ENCODE peak calls at places on chromosomes 11 and 22, in nine cellular contexts. One of them, this sample, is unnamed. For H3K4me1, the result is how much of the 10 kb centered on the place peaks cover.

GRCh38 chr11:59265735-59266134 is 53.0 kb upstream of the MPEG1 start:
- DNase-seq in transverse colon: no peak
- DNase-seq in CD8-positive, alpha-beta memory T cell: no peak
- DNase-seq in fibroblast of lung: no peak
- DNase-seq in mesendoderm: no peak
- DNase-seq in PC-3: no peak
- DNase-seq in pancreas: no peak
- DNase-seq in psoas muscle: no peak
- DNase-seq in lower lobe of right lung: no peak
- DNase-seq in this sample: no peak

GRCh38 chr11:67022341-67022933 is 497 bp upstream of the SYT12 start:
- DNase-seq in transverse colon: peak
- DNase-seq in CD8-positive, alpha-beta memory T cell: no peak
- DNase-seq in fibroblast of lung: peak
- DNase-seq in mesendoderm: no peak
- DNase-seq in PC-3: peak
- DNase-seq in pancreas: peak
- DNase-seq in psoas muscle: no peak
- DNase-seq in lower lobe of right lung: no peak
- DNase-seq in this sample: peak

GRCh38 chr22:49712195-49712791 is 115.4 kb downstream of the BRD1 start:
- DNase-seq in transverse colon: no peak
- DNase-seq in CD8-positive, alpha-beta memory T cell: no peak
- DNase-seq in fibroblast of lung: peak
- DNase-seq in mesendoderm: peak
- DNase-seq in PC-3: peak
- DNase-seq in pancreas: no peak
- DNase-seq in psoas muscle: no peak
- DNase-seq in lower lobe of right lung: no peak
- DNase-seq in this sample: no peak

GRCh38 chr11:15170170-15170569 is 55.4 kb downstream of the INSC start:
- DNase-seq in transverse colon: no peak
- DNase-seq in CD8-positive, alpha-beta memory T cell: no peak
- DNase-seq in fibroblast of lung: peak
- DNase-seq in mesendoderm: no peak
- DNase-seq in PC-3: no peak
- DNase-seq in pancreas: no peak
- DNase-seq in psoas muscle: no peak
- DNase-seq in lower lobe of right lung: no peak
- DNase-seq in this sample: no peak

GRCh38 chr11:32985600-32985999 is 30.1 kb upstream of the DEPDC7 start:
- DNase-seq in transverse colon: no peak
- DNase-seq in CD8-positive, alpha-beta memory T cell: no peak
- DNase-seq in fibroblast of lung: no peak
- DNase-seq in mesendoderm: no peak
- DNase-seq in PC-3: no peak
- DNase-seq in pancreas: no peak
- DNase-seq in psoas muscle: no peak
- DNase-seq in lower lobe of right lung: no peak
- DNase-seq in this sample: no peak

GRCh38 chr11:18352581-18352980 is 30.2 kb downstream of the GTF2H1 start:
- DNase-seq in transverse colon: no peak
- DNase-seq in CD8-positive, alpha-beta memory T cell: no peak
- DNase-seq in fibroblast of lung: peak
- DNase-seq in mesendoderm: no peak
- DNase-seq in PC-3: peak
- DNase-seq in pancreas: no peak
- DNase-seq in psoas muscle: no peak
- DNase-seq in lower lobe of right lung: no peak
- DNase-seq in this sample: no peak

GRCh38 chr11:100232006-100232405 is 455.1 kb upstream of the ARHGAP42 start:
- DNase-seq in transverse colon: no peak
- DNase-seq in CD8-positive, alpha-beta memory T cell: no peak
- DNase-seq in fibroblast of lung: no peak
- DNase-seq in mesendoderm: no peak
- DNase-seq in PC-3: no peak
- DNase-seq in pancreas: no peak
- DNase-seq in psoas muscle: no peak
- DNase-seq in lower lobe of right lung: no peak
- DNase-seq in this sample: no peak

GRCh38 chr11:126484266-126484665 is 128.8 kb downstream of the ST3GAL4 start:
- DNase-seq in transverse colon: no peak
- DNase-seq in CD8-positive, alpha-beta memory T cell: no peak
- DNase-seq in fibroblast of lung: peak
- DNase-seq in mesendoderm: no peak
- DNase-seq in PC-3: peak
- DNase-seq in pancreas: no peak
- DNase-seq in psoas muscle: no peak
- DNase-seq in lower lobe of right lung: no peak
- DNase-seq in this sample: no peak

GRCh38 chr11:119942021-119942420 is 195.9 kb downstream of the TRIM29 start:
- DNase-seq in transverse colon: no peak
- DNase-seq in CD8-positive, alpha-beta memory T cell: no peak
- DNase-seq in fibroblast of lung: no peak
- DNase-seq in mesendoderm: peak
- DNase-seq in PC-3: no peak
- DNase-seq in pancreas: no peak
- DNase-seq in psoas muscle: no peak
- DNase-seq in lower lobe of right lung: no peak
- DNase-seq in this sample: no peak

GRCh38 chr11:27688076-27688475 is 12.2 kb downstream of the BDNF start:
- DNase-seq in transverse colon: no peak
- DNase-seq in CD8-positive, alpha-beta memory T cell: no peak
- DNase-seq in fibroblast of lung: no peak
- DNase-seq in mesendoderm: peak
- DNase-seq in PC-3: no peak
- DNase-seq in pancreas: no peak
- DNase-seq in psoas muscle: peak
- DNase-seq in lower lobe of right lung: no peak
- DNase-seq in this sample: no peak

GRCh38 chr11:16167706-16168487 is 188.4 kb downstream of the SOX6 start:
- DNase-seq in transverse colon: no peak
- DNase-seq in CD8-positive, alpha-beta memory T cell: no peak
- DNase-seq in fibroblast of lung: no peak
- DNase-seq in mesendoderm: no peak
- DNase-seq in PC-3: no peak
- DNase-seq in pancreas: no peak
- DNase-seq in psoas muscle: no peak
- DNase-seq in lower lobe of right lung: no peak
- DNase-seq in this sample: no peak

GRCh38 chr11:70951139-70951804 is 301.1 kb downstream of the SHANK2 start:
- DNase-seq in transverse colon: no peak
- DNase-seq in CD8-positive, alpha-beta memory T cell: no peak
- DNase-seq in fibroblast of lung: no peak
- DNase-seq in mesendoderm: no peak
- DNase-seq in PC-3: no peak
- DNase-seq in pancreas: no peak
- DNase-seq in psoas muscle: no peak
- DNase-seq in lower lobe of right lung: no peak
- DNase-seq in this sample: no peak

GRCh38 chr11:29159552-29160465 is 857.0 kb downstream of the KCNA4 start:
- DNase-seq in transverse colon: peak
- DNase-seq in CD8-positive, alpha-beta memory T cell: no peak
- DNase-seq in fibroblast of lung: peak
- DNase-seq in mesendoderm: peak
- DNase-seq in PC-3: peak
- DNase-seq in pancreas: peak
- DNase-seq in psoas muscle: no peak
- DNase-seq in lower lobe of right lung: no peak
- DNase-seq in this sample: peak

GRCh38 chr11:75583710-75584658 is 21.9 kb downstream of the SERPINH1 start:
- DNase-seq in transverse colon: peak
- DNase-seq in CD8-positive, alpha-beta memory T cell: no peak
- DNase-seq in fibroblast of lung: peak
- DNase-seq in mesendoderm: peak
- DNase-seq in PC-3: no peak
- DNase-seq in pancreas: peak
- DNase-seq in psoas muscle: peak
- DNase-seq in lower lobe of right lung: peak
- DNase-seq in this sample: peak

GRCh38 chr11:65806972-65807371 is 20.1 kb downstream of the OVOL1 start:
- DNase-seq in transverse colon: no peak
- DNase-seq in CD8-positive, alpha-beta memory T cell: no peak
- DNase-seq in fibroblast of lung: no peak
- DNase-seq in mesendoderm: no peak
- DNase-seq in PC-3: no peak
- DNase-seq in pancreas: no peak
- DNase-seq in psoas muscle: no peak
- DNase-seq in lower lobe of right lung: no peak
- DNase-seq in this sample: no peak

GRCh38 chr22:37228106-37229011 is 15.7 kb downstream of the RAC2 start:
- DNase-seq in transverse colon: peak
- DNase-seq in CD8-positive, alpha-beta memory T cell: peak
- DNase-seq in fibroblast of lung: peak
- DNase-seq in mesendoderm: no peak
- DNase-seq in PC-3: peak
- DNase-seq in pancreas: no peak
- DNase-seq in psoas muscle: peak
- DNase-seq in lower lobe of right lung: no peak
- DNase-seq in this sample: peak

GRCh38 chr22:35870517-35871275 is 153.0 kb downstream of the APOL5 start:
- DNase-seq in transverse colon: no peak
- DNase-seq in CD8-positive, alpha-beta memory T cell: no peak
- DNase-seq in fibroblast of lung: no peak
- DNase-seq in mesendoderm: no peak
- DNase-seq in PC-3: no peak
- DNase-seq in pancreas: no peak
- DNase-seq in psoas muscle: no peak
- DNase-seq in lower lobe of right lung: no peak
- DNase-seq in this sample: no peak
- H3K4me3 ChIP-seq in transverse colon: no peak
- H3K4me3 ChIP-seq in CD8-positive, alpha-beta memory T cell: no peak
- H3K4me3 ChIP-seq in fibroblast of lung: no peak
- H3K4me3 ChIP-seq in mesendoderm: no peak
- H3K4me3 ChIP-seq in PC-3: no peak
- H3K4me3 ChIP-seq in pancreas: no peak
- H3K4me3 ChIP-seq in psoas muscle: no peak
- H3K4me3 ChIP-seq in lower lobe of right lung: no peak
- H3K4me3 ChIP-seq in this sample: no peak

GRCh38 chr11:63918576-63919171 is 1.7 kb upstream of the RCOR2 start:
- DNase-seq in transverse colon: no peak
- DNase-seq in CD8-positive, alpha-beta memory T cell: no peak
- DNase-seq in fibroblast of lung: no peak
- DNase-seq in mesendoderm: peak
- DNase-seq in PC-3: no peak
- DNase-seq in pancreas: no peak
- DNase-seq in psoas muscle: peak
- DNase-seq in lower lobe of right lung: no peak
- DNase-seq in this sample: no peak

GRCh38 chr11:63915961-63916836 is 765 bp downstream of the RCOR2 start:
- DNase-seq in transverse colon: peak
- DNase-seq in CD8-positive, alpha-beta memory T cell: no peak
- DNase-seq in fibroblast of lung: no peak
- DNase-seq in mesendoderm: peak
- DNase-seq in PC-3: peak
- DNase-seq in pancreas: peak
- DNase-seq in psoas muscle: peak
- DNase-seq in lower lobe of right lung: no peak
- DNase-seq in this sample: peak

GRCh38 chr11:63916837-63917684 is at the start of gene RCOR2:
- DNase-seq in transverse colon: peak
- DNase-seq in CD8-positive, alpha-beta memory T cell: peak
- DNase-seq in fibroblast of lung: peak
- DNase-seq in mesendoderm: peak
- DNase-seq in PC-3: peak
- DNase-seq in pancreas: peak
- DNase-seq in psoas muscle: peak
- DNase-seq in lower lobe of right lung: peak
- DNase-seq in this sample: peak

GRCh38 chr11:63919267-63920125 is 2.5 kb upstream of the RCOR2 start:
- DNase-seq in transverse colon: peak
- DNase-seq in CD8-positive, alpha-beta memory T cell: no peak
- DNase-seq in fibroblast of lung: no peak
- DNase-seq in mesendoderm: peak
- DNase-seq in PC-3: no peak
- DNase-seq in pancreas: no peak
- DNase-seq in psoas muscle: peak
- DNase-seq in lower lobe of right lung: no peak
- DNase-seq in this sample: peak

GRCh38 chr11:63917685-63918523 is 940 bp upstream of the RCOR2 start:
- DNase-seq in transverse colon: peak
- DNase-seq in CD8-positive, alpha-beta memory T cell: peak
- DNase-seq in fibroblast of lung: no peak
- DNase-seq in mesendoderm: peak
- DNase-seq in PC-3: peak
- DNase-seq in pancreas: peak
- DNase-seq in psoas muscle: peak
- DNase-seq in lower lobe of right lung: no peak
- DNase-seq in this sample: peak
- H3K4me1 ChIP-seq in transverse colon: under half
- H3K4me1 ChIP-seq in CD8-positive, alpha-beta memory T cell: under half
- H3K4me1 ChIP-seq in fibroblast of lung: under half
- H3K4me1 ChIP-seq in mesendoderm: under half
- H3K4me1 ChIP-seq in PC-3: under half
- H3K4me1 ChIP-seq in pancreas: under half
- H3K4me1 ChIP-seq in psoas muscle: under half
- H3K4me1 ChIP-seq in lower lobe of right lung: under half
- H3K4me1 ChIP-seq in this sample: under half

GRCh38 chr11:30560345-30561106 is 25.6 kb downstream of the MPPED2 start:
- DNase-seq in transverse colon: no peak
- DNase-seq in CD8-positive, alpha-beta memory T cell: no peak
- DNase-seq in fibroblast of lung: peak
- DNase-seq in mesendoderm: peak
- DNase-seq in PC-3: no peak
- DNase-seq in pancreas: no peak
- DNase-seq in psoas muscle: no peak
- DNase-seq in lower lobe of right lung: no peak
- DNase-seq in this sample: no peak
- H3K27ac ChIP-seq in transverse colon: no peak
- H3K27ac ChIP-seq in CD8-positive, alpha-beta memory T cell: no peak
- H3K27ac ChIP-seq in fibroblast of lung: no peak
- H3K27ac ChIP-seq in mesendoderm: no peak
- H3K27ac ChIP-seq in PC-3: no peak
- H3K27ac ChIP-seq in pancreas: no peak
- H3K27ac ChIP-seq in psoas muscle: no peak
- H3K27ac ChIP-seq in lower lobe of right lung: no peak
- H3K27ac ChIP-seq in this sample: no peak

DNA sequence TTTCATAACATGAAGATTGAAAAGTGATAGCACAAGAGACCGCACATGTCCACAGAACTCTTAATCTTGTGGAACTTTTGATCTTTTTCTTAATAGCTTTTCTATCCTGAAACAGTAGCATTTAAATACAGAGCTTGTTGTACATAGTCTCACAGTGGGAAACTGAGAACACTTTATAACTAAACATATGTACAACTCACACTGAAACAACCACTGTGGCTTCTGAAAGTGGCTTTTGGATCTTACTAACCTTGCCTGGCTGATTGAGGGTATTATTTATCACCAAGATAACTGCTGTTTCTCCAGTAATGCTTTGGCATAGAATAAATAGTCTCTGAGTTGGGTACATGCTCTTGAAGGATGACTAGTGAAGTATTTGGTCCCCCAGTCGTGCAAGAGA is 10.2 kb downstream of the BARX2 start:
- DNase-seq in transverse colon: no peak
- DNase-seq in CD8-positive, alpha-beta memory T cell: no peak
- DNase-seq in fibroblast of lung: no peak
- DNase-seq in mesendoderm: no peak
- DNase-seq in PC-3: no peak
- DNase-seq in pancreas: no peak
- DNase-seq in psoas muscle: no peak
- DNase-seq in lower lobe of right lung: no peak
- DNase-seq in this sample: no peak
- H3K4me3 ChIP-seq in transverse colon: no peak
- H3K4me3 ChIP-seq in CD8-positive, alpha-beta memory T cell: no peak
- H3K4me3 ChIP-seq in fibroblast of lung: no peak
- H3K4me3 ChIP-seq in mesendoderm: no peak
- H3K4me3 ChIP-seq in PC-3: no peak
- H3K4me3 ChIP-seq in pancreas: no peak
- H3K4me3 ChIP-seq in psoas muscle: no peak
- H3K4me3 ChIP-seq in lower lobe of right lung: no peak
- H3K4me3 ChIP-seq in this sample: no peak